ENCODE peak calls at places on chromosomes 1 and 21, in five cellular contexts. One of them, this sample, is unnamed.

GRCh38 chr1:150560011-150560438 is 10.8 kb downstream of the ADAMTSL4 start:
- DNase-seq in NCI-H146: peak
- DNase-seq in GM23248: peak
- DNase-seq in neural crest cell: peak
- DNase-seq in fibroblast of lung: no peak
- DNase-seq in this sample: peak

GRCh38 chr21:45378258-45378966 is 26.6 kb upstream of the COL18A1 start:
- DNase-seq in GM23248: peak
- DNase-seq in NCI-H146: no peak
- DNase-seq in neural crest cell: no peak
- DNase-seq in fibroblast of lung: peak
- DNase-seq in this sample: no peak

GRCh38 chr1:91755176-91755575 is 130.8 kb downstream of the TGFBR3 start:
- DNase-seq in GM23248: peak
- DNase-seq in NCI-H146: no peak
- DNase-seq in fibroblast of lung: no peak
- DNase-seq in neural crest cell: no peak
- DNase-seq in this sample: no peak

GRCh38 chr21:42565206-42565810 is 51.7 kb downstream of the SLC37A1 start:
- DNase-seq in GM23248: no peak
- DNase-seq in NCI-H146: no peak
- DNase-seq in neural crest cell: no peak
- DNase-seq in fibroblast of lung: no peak
- DNase-seq in this sample: peak

GRCh38 chr1:195958131-195958530 is 650.1 kb downstream of the KCNT2 start:
- DNase-seq in neural crest cell: no peak
- DNase-seq in GM23248: no peak
- DNase-seq in NCI-H146: no peak
- DNase-seq in fibroblast of lung: no peak
- DNase-seq in this sample: no peak

GRCh38 chr1:1619917-1620361 is 4.6 kb downstream of the MIB2 start:
- DNase-seq in NCI-H146: no peak
- DNase-seq in neural crest cell: no peak
- DNase-seq in GM23248: peak
- DNase-seq in fibroblast of lung: no peak
- DNase-seq in this sample: no peak

GRCh38 chr1:180598333-180598979 is 33.4 kb upstream of the XPR1 start:
- DNase-seq in NCI-H146: no peak
- DNase-seq in fibroblast of lung: peak
- DNase-seq in neural crest cell: no peak
- DNase-seq in GM23248: no peak
- DNase-seq in this sample: no peak

GRCh38 chr1:27306892-27307850 is 14.8 kb upstream of the TMEM222 start:
- DNase-seq in neural crest cell: no peak
- DNase-seq in GM23248: no peak
- DNase-seq in fibroblast of lung: no peak
- DNase-seq in NCI-H146: no peak
- DNase-seq in this sample: no peak

GRCh38 chr21:33314096-33314495 is 10.7 kb upstream of the IFNAR1 start:
- DNase-seq in GM23248: peak
- DNase-seq in NCI-H146: no peak
- DNase-seq in neural crest cell: no peak
- DNase-seq in fibroblast of lung: peak
- DNase-seq in this sample: no peak

GRCh38 chr1:165876121-165876520 is 48.7 kb downstream of the UCK2 start:
- DNase-seq in NCI-H146: no peak
- DNase-seq in fibroblast of lung: no peak
- DNase-seq in GM23248: no peak
- DNase-seq in neural crest cell: no peak
- DNase-seq in this sample: no peak

GRCh38 chr1:153944005-153944821 is 2.3 kb downstream of the DENND4B start:
- DNase-seq in NCI-H146: no peak
- DNase-seq in neural crest cell: no peak
- DNase-seq in fibroblast of lung: no peak
- DNase-seq in GM23248: peak
- DNase-seq in this sample: no peak

GRCh38 chr1:71522721-71523120 is 441.9 kb upstream of the ZRANB2 start:
- DNase-seq in fibroblast of lung: peak
- DNase-seq in neural crest cell: no peak
- DNase-seq in GM23248: peak
- DNase-seq in NCI-H146: no peak
- DNase-seq in this sample: no peak

GRCh38 chr1:6385673-6386191 is 7.8 kb downstream of the ACOT7 start:
- DNase-seq in fibroblast of lung: peak
- DNase-seq in neural crest cell: peak
- DNase-seq in NCI-H146: no peak
- DNase-seq in GM23248: peak
- DNase-seq in this sample: peak

GRCh38 chr1:30058966-30059365 is 664.4 kb downstream of the MATN1 start:
- DNase-seq in NCI-H146: no peak
- DNase-seq in GM23248: peak
- DNase-seq in fibroblast of lung: peak
- DNase-seq in neural crest cell: no peak
- DNase-seq in this sample: no peak

GRCh38 chr1:9084883-9085282 is 15.4 kb upstream of the SLC2A5 start:
- DNase-seq in fibroblast of lung: peak
- DNase-seq in neural crest cell: no peak
- DNase-seq in GM23248: peak
- DNase-seq in NCI-H146: no peak
- DNase-seq in this sample: peak

GRCh38 chr1:18784523-18784833 is 75.0 kb downstream of the TAS1R2 start:
- DNase-seq in neural crest cell: no peak
- DNase-seq in fibroblast of lung: no peak
- DNase-seq in NCI-H146: no peak
- DNase-seq in GM23248: no peak
- DNase-seq in this sample: no peak

GRCh38 chr21:45248893-45249381 is 38.8 kb downstream of the POFUT2 start:
- DNase-seq in fibroblast of lung: peak
- DNase-seq in GM23248: peak
- DNase-seq in neural crest cell: no peak
- DNase-seq in NCI-H146: no peak
- DNase-seq in this sample: no peak

GRCh38 chr1:30604801-30605440 is 118.5 kb downstream of the MATN1 start:
- DNase-seq in GM23248: no peak
- DNase-seq in fibroblast of lung: no peak
- DNase-seq in neural crest cell: no peak
- DNase-seq in NCI-H146: no peak
- DNase-seq in this sample: no peak

GRCh38 chr1:78223417-78224215 is 177.8 kb downstream of the GIPC2 start:
- DNase-seq in NCI-H146: no peak
- DNase-seq in fibroblast of lung: peak
- DNase-seq in neural crest cell: no peak
- DNase-seq in GM23248: peak
- DNase-seq in this sample: no peak

GRCh38 chr1:167797005-167797404 is 75.2 kb downstream of the MPZL1 start:
- DNase-seq in GM23248: peak
- DNase-seq in NCI-H146: no peak
- DNase-seq in neural crest cell: no peak
- DNase-seq in fibroblast of lung: peak
- DNase-seq in this sample: peak

GRCh38 chr1:76267631-76268030 is 193.1 kb downstream of the ST6GALNAC3 start:
- DNase-seq in GM23248: no peak
- DNase-seq in NCI-H146: no peak
- DNase-seq in neural crest cell: no peak
- DNase-seq in fibroblast of lung: no peak
- DNase-seq in this sample: no peak

GRCh38 chr1:10019561-10019960 is 13.2 kb upstream of the UBE4B start:
- DNase-seq in fibroblast of lung: no peak
- DNase-seq in NCI-H146: no peak
- DNase-seq in neural crest cell: no peak
- DNase-seq in GM23248: no peak
- DNase-seq in this sample: no peak

GRCh38 chr1:51750729-51751128 is 127.8 kb downstream of the NRDC start:
- DNase-seq in neural crest cell: no peak
- DNase-seq in GM23248: peak
- DNase-seq in NCI-H146: no peak
- DNase-seq in fibroblast of lung: peak
- DNase-seq in this sample: no peak

GRCh38 chr1:59565611-59566410 is 248.9 kb upstream of the HOOK1 start:
- DNase-seq in fibroblast of lung: peak
- DNase-seq in NCI-H146: no peak
- DNase-seq in GM23248: peak
- DNase-seq in neural crest cell: no peak
- DNase-seq in this sample: no peak

GRCh38 chr1:22277662-22278061 is 134.8 kb upstream of the WNT4 start:
- DNase-seq in neural crest cell: no peak
- DNase-seq in GM23248: no peak
- DNase-seq in fibroblast of lung: no peak
- DNase-seq in NCI-H146: no peak
- DNase-seq in this sample: no peak

GRCh38 chr1:179753061-179753460 is 10.0 kb downstream of the FAM163A start:
- DNase-seq in NCI-H146: no peak
- DNase-seq in GM23248: no peak
- DNase-seq in neural crest cell: no peak
- DNase-seq in fibroblast of lung: peak
- DNase-seq in this sample: no peak

This sample was measured in thyroid gland.